ENCODE peak calls at places on chromosome 17, in seven cellular contexts. J is colonic mucosa, W is left ventricle myocardium inferior, I is breast epithelium, S is AG09319, T is Peyer's patch, H is cardiac fibroblast. N is an unnamed sample.

GRCh38 chr17:7588553-7589203 is 1.2 kb downstream of the SOX15 start:
- DNase-seq in J (no peak), W (no peak), I (no peak), S (no peak), T (no peak), H (no peak), N (no peak)

GRCh38 chr17:4849011-4849536 is 15.9 kb downstream of the MINK1 start:
- DNase-seq in J (no peak), W (no peak), I (no peak), S (no peak), T (no peak), H (no peak), N (no peak)

GRCh38 chr17:62965149-62965648 is 836 bp upstream of the TANC2 start:
- DNase-seq in J (no peak), W (no peak), I (no peak), S (no peak), T (no peak), H (no peak), N (no peak)

GRCh38 chr17:80738020-80738380 is 193.4 kb downstream of the RPTOR start:
- DNase-seq in J (no peak), W (no peak), I (no peak), S (no peak), T (no peak), H (no peak), N (no peak)

GRCh38 chr17:65593870-65594584 is 32.6 kb upstream of the AXIN2 start:
- DNase-seq in J (no peak), W (no peak), I (no peak), S (no peak), T (no peak), H (peak; percentile 34), N (no peak)

GRCh38 chr17:79085921-79086551 is 11.4 kb downstream of the ENGASE start:
- DNase-seq in J (no peak), W (no peak), I (no peak), S (no peak), T (no peak), H (no peak), N (no peak)

GRCh38 chr17:63434951-63435571 is 11.0 kb downstream of the CYB561 start:
- DNase-seq in J (peak; percentile 88), W (peak; percentile 65), I (peak; percentile 90), S (no peak), T (no peak), H (peak; percentile 54), N (no peak)

GRCh38 chr17:80359422-80360110 is 55.4 kb upstream of the ENDOV start:
- DNase-seq in J (no peak), W (no peak), I (peak; percentile 6), S (no peak), T (no peak), H (no peak), N (no peak)

GRCh38 chr17:68384941-68385340 is 72.4 kb downstream of the WIPI1 start:
- DNase-seq in J (no peak), W (no peak), I (no peak), S (no peak), T (no peak), H (no peak), N (no peak)

GRCh38 chr17:75517277-75517865 is 1.0 kb downstream of the TSEN54 start:
- DNase-seq in J (peak; percentile 61), W (no peak), I (no peak), S (no peak), T (peak; percentile 53), H (no peak), N (no peak)

GRCh38 chr17:55144518-55144917 is 120.2 kb upstream of the HLF start:
- DNase-seq in J (no peak), W (no peak), I (no peak), S (no peak), T (no peak), H (no peak), N (no peak)

GRCh38 chr17:65198653-65199382 is 61.6 kb downstream of the RGS9 start:
- DNase-seq in J (no peak), W (no peak), I (no peak), S (peak; percentile 31), T (no peak), H (peak; percentile 78), N (no peak)

GRCh38 chr17:30922235-30922993 is 669 bp downstream of the ADAP2 start:
- DNase-seq in J (no peak), W (peak; percentile 17), I (no peak), S (no peak), T (no peak), H (peak; percentile 5), N (peak; percentile 24)

GRCh38 chr17:77609553-77610517 is 348.7 kb upstream of the TNRC6C start:
- DNase-seq in J (peak; percentile 41), W (no peak), I (no peak), S (no peak), T (peak; percentile 70), H (no peak), N (no peak)

GRCh38 chr17:35612924-35613521 is 25.9 kb downstream of the AP2B1 start:
- DNase-seq in J (peak; percentile 28), W (no peak), I (no peak), S (no peak), T (peak; percentile 22), H (peak; percentile 77), N (peak; percentile 60)

GRCh38 chr17:81200695-81201580 is 21.8 kb downstream of the CEP131 start:
- DNase-seq in J (peak; percentile 75), W (no peak), I (no peak), S (peak; percentile 44), T (no peak), H (peak; percentile 82), N (peak; percentile 63)

GRCh38 chr17:82713015-82713723 is 3.3 kb upstream of the FN3KRP start:
- DNase-seq in J (no peak), W (no peak), I (no peak), S (no peak), T (no peak), H (no peak), N (no peak)

GRCh38 chr17:82709024-82709675 is 7.4 kb upstream of the FN3KRP start:
- DNase-seq in J (no peak), W (no peak), I (no peak), S (no peak), T (no peak), H (no peak), N (no peak)

GRCh38 chr17:82705756-82706155 is 7.3 kb upstream of the RAB40B start:
- DNase-seq in J (no peak), W (no peak), I (no peak), S (no peak), T (no peak), H (no peak), N (no peak)

GRCh38 chr17:82709676-82710498 is 6.6 kb upstream of the FN3KRP start:
- DNase-seq in J (no peak), W (no peak), I (no peak), S (no peak), T (no peak), H (no peak), N (no peak)

DNA sequence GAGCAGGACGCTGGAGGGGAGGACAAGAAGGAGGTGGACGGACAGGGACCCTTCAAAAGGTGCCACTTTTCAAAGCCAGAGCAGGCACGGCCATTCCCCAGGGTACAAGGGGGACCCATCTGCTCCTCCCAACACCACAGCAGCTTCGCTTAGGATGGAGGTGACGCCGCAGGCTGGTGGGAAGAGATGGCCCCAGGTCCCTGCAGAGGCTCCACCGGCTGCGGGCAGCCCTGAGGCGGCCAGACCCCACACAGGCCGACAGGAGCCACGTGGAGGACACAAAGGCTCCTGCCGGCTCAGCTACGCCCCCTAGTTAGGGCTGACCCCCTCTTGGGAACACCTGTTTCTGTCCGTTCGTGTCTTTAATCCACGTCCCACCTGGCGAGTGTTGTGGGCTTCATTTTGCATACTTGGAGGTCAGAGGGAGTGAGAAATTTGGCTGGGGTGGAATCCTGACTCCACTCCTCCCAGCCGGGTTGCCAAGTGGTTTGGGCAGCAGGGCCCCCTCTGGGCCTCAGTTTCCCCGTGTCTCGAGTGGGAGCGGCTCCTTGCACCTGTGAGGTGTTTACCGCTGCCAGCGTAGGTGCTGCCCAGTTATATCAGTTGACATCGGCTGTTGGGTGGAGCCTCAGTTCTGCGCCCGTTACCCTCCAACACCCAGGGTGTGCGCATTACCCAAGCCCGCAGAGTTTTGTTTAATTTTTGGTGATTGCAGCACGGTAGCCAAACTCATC is 5.8 kb upstream of the FN3KRP start:
- DNase-seq in J (no peak), W (no peak), I (no peak), S (no peak), T (no peak), H (no peak), N (no peak)
- TF ChIP-seq CTCF in J (no peak), W (no peak), I (no peak), S (no peak), T (no peak), H (no peak), N (no peak)

DNA sequence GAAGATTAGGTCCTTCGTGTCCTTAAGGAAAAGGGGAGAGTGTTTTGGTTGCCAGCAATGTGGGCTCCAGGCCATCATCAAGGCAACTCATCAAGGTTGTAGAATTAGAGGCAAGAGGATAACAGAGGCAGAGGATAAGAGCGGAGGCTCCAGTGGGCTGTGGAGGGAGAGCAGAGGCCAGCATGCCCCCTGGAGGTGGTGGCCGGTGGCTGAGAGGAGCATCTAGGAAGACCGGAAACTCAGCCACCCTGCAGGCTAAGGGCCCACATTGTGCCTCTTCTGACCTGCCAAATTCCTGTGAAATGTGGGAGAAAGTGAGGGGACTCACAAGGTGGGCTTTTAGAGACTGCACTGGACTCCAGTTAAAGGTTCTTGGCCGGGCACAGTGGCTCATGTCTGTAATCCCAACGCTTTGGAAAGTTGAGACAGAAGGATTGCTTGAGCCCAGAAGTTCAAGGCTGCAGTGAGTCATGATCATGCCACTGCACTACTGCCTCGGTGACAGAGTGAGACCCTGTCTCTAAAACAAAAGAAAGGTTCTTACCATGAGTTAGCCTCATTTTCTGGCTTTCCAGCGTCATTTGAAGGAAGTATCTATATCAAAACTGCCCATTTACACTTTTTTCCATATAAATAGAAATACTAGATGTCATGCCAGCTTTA is 62.7 kb upstream of the ADORA2B start:
- DNase-seq in J (no peak), W (no peak), I (no peak), S (no peak), T (no peak), H (no peak), N (peak; percentile 31)
- TF ChIP-seq CTCF in J (no peak), W (peak; percentile 13), I (no peak), S (no peak), T (no peak), H (peak; percentile 9), N (no peak)

GRCh38 chr17:6420173-6420641 is 14.7 kb downstream of the AIPL1 start:
- DNase-seq in J (no peak), W (no peak), I (no peak), S (no peak), T (no peak), H (peak; percentile 10), N (peak; percentile 68)
- TF ChIP-seq CTCF in J (no peak), W (peak; percentile 43), I (no peak), S (peak; percentile 37), T (peak; percentile 14), H (peak; percentile 70), N (peak; percentile 50)

GRCh38 chr17:47785538-47786123 is 36.0 kb downstream of the OSBPL7 start:
- DNase-seq in J (no peak), W (no peak), I (no peak), S (no peak), T (no peak), H (peak; percentile 38), N (no peak)

GRCh38 chr17:47792457-47792856 is 29.1 kb downstream of the OSBPL7 start:
- DNase-seq in J (no peak), W (no peak), I (no peak), S (no peak), T (no peak), H (no peak), N (no peak)

GRCh38 chr17:47791025-47791424 is 30.6 kb downstream of the OSBPL7 start:
- DNase-seq in J (no peak), W (no peak), I (no peak), S (no peak), T (no peak), H (no peak), N (no peak)

GRCh38 chr17:47792979-47793378 is 28.6 kb downstream of the OSBPL7 start:
- DNase-seq in J (no peak), W (no peak), I (no peak), S (no peak), T (no peak), H (no peak), N (no peak)

GRCh38 chr17:47789611-47790520 is 31.7 kb downstream of the OSBPL7 start:
- DNase-seq in J (peak; percentile 32), W (peak; percentile 47), I (peak; percentile 59), S (no peak), T (peak; percentile 20), H (peak; percentile 52), N (peak; percentile 77)
- TF ChIP-seq CTCF in J (no peak), W (peak; percentile 64), I (peak; percentile 22), S (peak; percentile 55), T (peak; percentile 51), H (peak; percentile 34), N (no peak)